ENCODE peak calls at places on chromosomes 6 and 20, in six cellular contexts. V is A549, K is heart right ventricle, X is cardiac muscle cell, G is heart left ventricle, Z is pancreas. Q is an unnamed sample.

GRCh38 chr6:25700841-25701240 is 48.8 kb downstream of the SCGN start:
- DNase-seq in V (no peak), K (no peak), X (no peak), G (no peak), Z (no peak), Q (no peak)

GRCh38 chr6:1940381-1940780 is 305.0 kb downstream of the GMDS start:
- DNase-seq in V (no peak), K (no peak), X (no peak), G (no peak), Z (no peak), Q (no peak)

GRCh38 chr6:44176130-44176934 is 17.7 kb downstream of the CAPN11 start:
- DNase-seq in V (no peak), K (no peak), X (no peak), G (no peak), Z (no peak), Q (peak; percentile 37)

GRCh38 chr6:79605968-79606764 is 25.0 kb upstream of the SH3BGRL2 start:
- DNase-seq in V (peak; percentile 3), K (no peak), X (no peak), G (no peak), Z (no peak), Q (no peak)

GRCh38 chr20:33005132-33005566 is 916 bp upstream of the SUN5 start:
- DNase-seq in V (no peak), K (no peak), X (peak; percentile 7), G (no peak), Z (no peak), Q (no peak)

GRCh38 chr20:46568570-46569129 is 18.2 kb upstream of the OCSTAMP start:
- DNase-seq in V (no peak), K (peak; percentile 92), X (peak; percentile 93), G (peak; percentile 95), Z (no peak), Q (peak; percentile 79)

GRCh38 chr6:38443750-38444149 is 196.0 kb downstream of the BTBD9 start:
- DNase-seq in V (no peak), K (no peak), X (no peak), G (no peak), Z (no peak), Q (no peak)

GRCh38 chr6:27161946-27162603 is 85.4 kb upstream of the PRSS16 start:
- DNase-seq in V (no peak), K (no peak), X (peak; percentile 58), G (no peak), Z (no peak), Q (no peak)

GRCh38 chr6:117685359-117685758 is 10.1 kb downstream of the NUS1 start:
- DNase-seq in V (no peak), K (no peak), X (no peak), G (no peak), Z (no peak), Q (no peak)

GRCh38 chr20:37511605-37512275 is 9.3 kb upstream of the NNAT start:
- DNase-seq in V (no peak), K (no peak), X (peak; percentile 24), G (no peak), Z (no peak), Q (no peak)

GRCh38 chr20:20417891-20418676 is 50.2 kb downstream of the INSM1 start:
- DNase-seq in V (no peak), K (no peak), X (no peak), G (no peak), Z (no peak), Q (no peak)

GRCh38 chr20:19786311-19786710 is 28.3 kb downstream of the RIN2 start:
- DNase-seq in V (no peak), K (peak; percentile 35), X (peak; percentile 95), G (peak; percentile 82), Z (no peak), Q (no peak)

GRCh38 chr6:90039911-90040310 is 145.6 kb downstream of the GJA10 start:
- DNase-seq in V (no peak), K (no peak), X (no peak), G (no peak), Z (no peak), Q (no peak)

GRCh38 chr6:11854418-11855165 is 76.0 kb upstream of the ADTRP start:
- DNase-seq in V (peak; percentile 5), K (no peak), X (peak; percentile 55), G (no peak), Z (peak; percentile 59), Q (no peak)

GRCh38 chr20:32007787-32008616 is 2.2 kb upstream of the CCM2L start:
- DNase-seq in V (no peak), K (peak; percentile 58), X (peak; percentile 50), G (peak; percentile 77), Z (no peak), Q (peak; percentile 53)

GRCh38 chr20:49310695-49311094 is 32.8 kb upstream of the ZNFX1 start:
- DNase-seq in V (no peak), K (no peak), X (peak; percentile 31), G (no peak), Z (no peak), Q (no peak)

GRCh38 chr6:47016236-47016635 is 25.9 kb downstream of the ADGRF1 start:
- DNase-seq in V (no peak), K (no peak), X (no peak), G (no peak), Z (no peak), Q (no peak)

GRCh38 chr6:52995913-52996685 is 1.0 kb upstream of the GSTA4 start:
- DNase-seq in V (peak; percentile 13), K (peak; percentile 21), X (peak; percentile 87), G (peak; percentile 44), Z (no peak), Q (peak; percentile 55)

GRCh38 chr6:47334334-47334733 is 24.6 kb upstream of the TNFRSF21 start:
- DNase-seq in V (no peak), K (no peak), X (no peak), G (no peak), Z (no peak), Q (no peak)

GRCh38 chr20:56842086-56842485 is 213.0 kb downstream of the TFAP2C start:
- DNase-seq in V (no peak), K (no peak), X (no peak), G (no peak), Z (no peak), Q (no peak)

GRCh38 chr20:56841346-56841908 is 212.3 kb downstream of the TFAP2C start:
- DNase-seq in V (no peak), K (no peak), X (no peak), G (no peak), Z (no peak), Q (no peak)

GRCh38 chr20:56845546-56846081 is 216.5 kb downstream of the TFAP2C start:
- DNase-seq in V (no peak), K (no peak), X (no peak), G (no peak), Z (no peak), Q (no peak)

GRCh38 chr20:56843386-56843785 is 214.3 kb downstream of the TFAP2C start:
- DNase-seq in V (no peak), K (no peak), X (no peak), G (peak; percentile 43), Z (no peak), Q (peak; percentile 78)

GRCh38 chr20:56843817-56844216 is 214.7 kb downstream of the TFAP2C start:
- DNase-seq in V (no peak), K (no peak), X (no peak), G (no peak), Z (no peak), Q (no peak)
- TF ChIP-seq CTCF in V (no peak), K (no peak), X (no peak), G (no peak), Z (no peak), Q (no peak)

GRCh38 chr20:15523431-15523830 is 1049.8 kb downstream of the KIF16B start:
- DNase-seq in V (no peak), K (no peak), X (no peak), G (no peak), Z (no peak), Q (no peak)
- H3K9me3 ChIP-seq in V (peaks cover 8% of the 10 kb centered on the region), K (no peaks in the 10 kb centered on the region), X (no peaks in the 10 kb centered on the region), G (no peaks in the 10 kb centered on the region), Z (no peaks in the 10 kb centered on the region), Q (no peaks in the 10 kb centered on the region)

GRCh38 chr6:35019831-35020230 is 121.3 kb downstream of the TCP11 start:
- DNase-seq in V (no peak), K (no peak), X (no peak), G (no peak), Z (no peak), Q (no peak)
- H3K27ac ChIP-seq in V (no peak overlapping the region), K (peak overlapping the region; percentile 99), X (peak overlapping the region; percentile 73), G (peak overlapping the region; percentile 95), Z (no peak overlapping the region), Q (peak overlapping the region; percentile 90)

GRCh38 chr6:109397020-109397419 is 14.8 kb upstream of the CD164 start:
- DNase-seq in V (no peak), K (no peak), X (peak; percentile 55), G (no peak), Z (no peak), Q (no peak)
- TF ChIP-seq CTCF in V (peak; percentile 19), K (peak; percentile 43), X (peak; percentile 54), G (peak; percentile 27), Z (no peak), Q (no peak)

GRCh38 chr6:19052219-19052618 is 665.1 kb downstream of the RNF144B start:
- DNase-seq in V (no peak), K (no peak), X (peak; percentile 33), G (no peak), Z (no peak), Q (no peak)
- H3K9me3 ChIP-seq in V (no peaks in the 10 kb centered on the region), K (no peaks in the 10 kb centered on the region), X (no peaks in the 10 kb centered on the region), G (no peaks in the 10 kb centered on the region), Z (no peaks in the 10 kb centered on the region), Q (no peaks in the 10 kb centered on the region)

DNA sequence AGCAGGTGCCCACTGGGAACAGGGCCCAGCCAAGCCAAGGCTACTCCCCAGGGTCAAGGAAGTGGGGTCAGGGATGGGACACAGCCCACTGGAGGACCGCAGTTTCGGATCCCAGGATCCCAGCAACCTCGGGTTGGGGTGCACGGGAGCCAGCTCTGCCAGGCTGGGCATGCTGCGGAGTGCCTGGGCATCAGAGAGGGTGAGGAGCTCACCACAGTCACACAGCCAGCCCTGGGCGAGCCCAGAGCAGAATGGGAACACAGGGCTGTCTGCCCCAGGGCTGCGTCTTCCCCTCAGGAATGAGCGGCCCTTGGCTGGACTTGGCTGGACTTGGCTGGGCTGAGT is 74.3 kb upstream of the SLCO4A1 start:
- DNase-seq in V (no peak), K (no peak), X (no peak), G (no peak), Z (no peak), Q (no peak)
- H3K27ac ChIP-seq in V (no peak overlapping the region), K (no peak overlapping the region), X (peak overlapping the region; percentile 71), G (peak overlapping the region; percentile 94), Z (no peak overlapping the region), Q (no peak overlapping the region)